ENCODE peak calls at places on chromosome 15, in seven cellular contexts. X, U, I, Z, Q, L and H are unnamed samples.

GRCh38 chr15:81642451-81642990 is 268.5 kb upstream of the TMC3 start:
- DNase-seq in X (no peak), U (no peak), I (no peak), Z (peak; percentile 97), Q (no peak), L (no peak), H (no peak)

GRCh38 chr15:73959012-73959581 is 32.8 kb downstream of the LOXL1 start:
- DNase-seq in X (peak; percentile 72), U (no peak), I (no peak), Z (no peak), Q (peak; percentile 9), L (no peak), H (no peak)

GRCh38 chr15:93359037-93359779 is 270.2 kb upstream of the RGMA start:
- DNase-seq in X (no peak), U (no peak), I (no peak), Z (no peak), Q (no peak), L (no peak), H (no peak)

GRCh38 chr15:85412956-85413854 is 32.8 kb downstream of the AKAP13 start:
- DNase-seq in X (peak; percentile 88), U (peak; percentile 41), I (peak; percentile 65), Z (peak; percentile 95), Q (peak; percentile 72), L (peak; percentile 96), H (peak; percentile 54)

GRCh38 chr15:70701891-70702568 is 61.3 kb downstream of the UACA start:
- DNase-seq in X (no peak), U (no peak), I (no peak), Z (peak; percentile 76), Q (no peak), L (no peak), H (no peak)

GRCh38 chr15:29774900-29775299 is 47.4 kb downstream of the TJP1 start:
- DNase-seq in X (no peak), U (no peak), I (no peak), Z (peak; percentile 86), Q (no peak), L (no peak), H (no peak)

GRCh38 chr15:53196235-53196634 is 406.1 kb upstream of the ONECUT1 start:
- DNase-seq in X (no peak), U (no peak), I (no peak), Z (no peak), Q (no peak), L (no peak), H (no peak)

GRCh38 chr15:37020852-37021251 is 79.5 kb downstream of the MEIS2 start:
- DNase-seq in X (no peak), U (no peak), I (no peak), Z (no peak), Q (no peak), L (no peak), H (no peak)

GRCh38 chr15:71329509-71330260 is 214.4 kb downstream of the THSD4 start:
- DNase-seq in X (no peak), U (peak; percentile 50), I (no peak), Z (peak; percentile 46), Q (peak; percentile 69), L (no peak), H (peak; percentile 50)

GRCh38 chr15:43361313-43361903 is 9.4 kb downstream of the ZSCAN29 start:
- DNase-seq in X (no peak), U (no peak), I (no peak), Z (no peak), Q (no peak), L (no peak), H (no peak)

GRCh38 chr15:60541784-60542617 is 63.1 kb upstream of the ICE2 start:
- DNase-seq in X (no peak), U (no peak), I (no peak), Z (no peak), Q (no peak), L (no peak), H (no peak)

GRCh38 chr15:60479361-60479684 is 381 bp upstream of the ICE2 start:
- DNase-seq in X (no peak), U (no peak), I (no peak), Z (no peak), Q (no peak), L (no peak), H (no peak)

GRCh38 chr15:70815604-70816003 is 38.4 kb downstream of the LARP6 start:
- DNase-seq in X (no peak), U (no peak), I (no peak), Z (peak; percentile 46), Q (no peak), L (no peak), H (no peak)

GRCh38 chr15:52857937-52858336 is 67.8 kb upstream of the ONECUT1 start:
- DNase-seq in X (no peak), U (no peak), I (no peak), Z (peak; percentile 2), Q (no peak), L (no peak), H (no peak)

GRCh38 chr15:59917504-59918157 is 86.5 kb upstream of the FOXB1 start:
- DNase-seq in X (peak; percentile 78), U (no peak), I (peak; percentile 72), Z (peak; percentile 10), Q (peak; percentile 53), L (peak; percentile 8), H (peak; percentile 21)

GRCh38 chr15:47409038-47409437 is 308.3 kb upstream of the SEMA6D start:
- DNase-seq in X (no peak), U (no peak), I (no peak), Z (no peak), Q (no peak), L (no peak), H (no peak)

GRCh38 chr15:87977907-87978306 is 278.6 kb downstream of the NTRK3 start:
- DNase-seq in X (no peak), U (no peak), I (no peak), Z (no peak), Q (no peak), L (no peak), H (no peak)

GRCh38 chr15:78308422-78309021 is 9.1 kb upstream of the SKIC8 start:
- DNase-seq in X (peak; percentile 83), U (no peak), I (peak; percentile 79), Z (peak; percentile 58), Q (peak; percentile 60), L (no peak), H (no peak)

GRCh38 chr15:81923561-81924350 is 122.1 kb downstream of the MEX3B start:
- DNase-seq in X (no peak), U (no peak), I (no peak), Z (peak; percentile 52), Q (no peak), L (no peak), H (no peak)

GRCh38 chr15:86916671-86917450 is 837.2 kb downstream of the AGBL1 start:
- DNase-seq in X (no peak), U (no peak), I (no peak), Z (no peak), Q (no peak), L (no peak), H (no peak)

GRCh38 chr15:31297880-31298456 is 28.7 kb upstream of the KLF13 start:
- DNase-seq in X (peak; percentile 57), U (no peak), I (peak; percentile 69), Z (no peak), Q (no peak), L (no peak), H (no peak)

GRCh38 chr15:31297221-31297879 is 29.3 kb upstream of the KLF13 start:
- DNase-seq in X (peak; percentile 60), U (no peak), I (no peak), Z (no peak), Q (no peak), L (no peak), H (no peak)

GRCh38 chr15:31298707-31299172 is 27.9 kb upstream of the KLF13 start:
- DNase-seq in X (peak; percentile 41), U (no peak), I (peak; percentile 17), Z (no peak), Q (no peak), L (no peak), H (no peak)

GRCh38 chr15:31295660-31296059 is 31.0 kb upstream of the KLF13 start:
- DNase-seq in X (peak; percentile 64), U (no peak), I (peak; percentile 8), Z (no peak), Q (no peak), L (no peak), H (no peak)

GRCh38 chr15:31296304-31297220 is 30.1 kb upstream of the KLF13 start:
- DNase-seq in X (peak; percentile 66), U (no peak), I (peak; percentile 91), Z (no peak), Q (no peak), L (no peak), H (no peak)
- TF ChIP-seq POLR2A in X (no peak), U (no peak), I (no peak), Z (no peak), Q (no peak), L (no peak), H (no peak)

DNA sequence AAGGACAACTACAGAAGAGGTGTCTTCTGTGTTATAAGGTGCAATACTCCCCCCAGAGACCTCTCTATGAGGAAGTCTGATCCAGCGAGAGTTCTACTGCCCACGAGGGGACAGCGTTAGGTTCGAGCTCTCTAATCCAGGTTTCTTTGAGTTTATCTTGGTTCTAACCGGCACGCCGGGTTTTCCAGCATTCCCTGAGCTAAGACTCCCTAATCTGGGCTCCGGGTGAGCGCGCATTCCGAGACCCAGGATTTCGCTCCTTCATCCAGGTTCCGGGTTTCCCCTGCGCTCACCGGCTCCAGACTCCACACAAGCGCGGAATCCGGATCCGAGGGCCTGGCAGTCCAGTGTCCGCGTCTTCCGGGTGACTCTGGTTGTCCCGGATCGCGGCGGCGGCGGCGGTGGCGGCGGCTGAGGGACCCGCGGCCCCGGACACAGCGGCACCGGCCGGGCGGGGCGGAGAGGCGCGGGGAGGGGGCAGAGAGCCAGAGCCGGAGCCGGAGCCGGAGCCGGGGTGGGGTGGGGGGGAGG is at the start of gene ZNF609:
- DNase-seq in X (peak; percentile 96), U (peak; percentile 97), I (peak; percentile 94), Z (peak; percentile 94), Q (peak; percentile 90), L (no peak), H (peak; percentile 68)
- TF ChIP-seq POLR2A in X (no peak), U (peak; percentile 17), I (no peak), Z (peak; percentile 34), Q (peak; percentile 73), L (peak; percentile 72), H (peak; percentile 57)

GRCh38 chr15:69298697-69299441 is at the start of gene PAQR5:
- DNase-seq in X (no peak), U (no peak), I (peak; percentile 68), Z (no peak), Q (peak; percentile 50), L (no peak), H (peak; percentile 57)
- TF ChIP-seq POLR2A in X (no peak), U (no peak), I (no peak), Z (no peak), Q (peak; percentile 61), L (no peak), H (no peak)

DNA sequence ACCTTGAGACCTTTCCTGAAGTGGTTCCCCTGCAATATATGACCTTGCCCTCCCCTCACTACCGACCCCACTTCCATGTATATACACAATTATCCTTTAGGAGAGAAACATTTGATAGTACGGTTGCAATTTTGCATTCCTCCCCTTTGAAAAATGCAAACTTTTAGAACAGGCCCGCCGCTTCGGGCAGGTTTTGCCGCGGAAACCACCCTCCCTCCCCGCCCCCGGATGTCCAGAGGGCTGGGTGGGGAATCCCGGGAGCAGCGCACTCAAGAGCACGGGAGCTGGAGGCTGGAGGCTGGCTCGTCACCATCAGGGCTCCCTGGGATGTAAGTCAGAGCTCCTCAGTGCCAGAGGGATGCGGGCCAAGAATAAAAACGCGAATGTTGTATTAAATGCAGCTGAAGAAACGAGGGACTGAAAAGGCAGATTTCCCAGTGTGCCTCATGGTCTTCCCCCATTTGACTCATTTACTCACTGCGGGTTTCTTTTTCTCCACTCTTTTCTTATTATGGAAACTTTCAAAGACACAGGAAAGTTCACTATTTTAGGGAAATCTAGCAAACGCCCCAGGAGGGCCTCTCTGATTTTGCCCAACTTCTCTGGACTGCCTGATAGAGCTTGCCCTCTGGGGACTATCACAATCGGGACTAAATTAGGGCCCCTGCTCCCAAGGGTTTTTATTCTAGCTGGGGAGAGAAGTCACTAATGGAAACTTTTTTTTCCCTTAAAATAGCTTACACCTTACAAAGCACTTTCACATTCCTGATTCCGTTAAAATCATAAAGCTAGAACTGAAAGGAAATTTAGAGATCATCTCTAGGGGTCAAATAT is 2.9 kb upstream of the USP3 start:
- DNase-seq in X (peak; percentile 90), U (peak; percentile 87), I (peak; percentile 80), Z (peak; percentile 97), Q (peak; percentile 85), L (no peak), H (no peak)
- TF ChIP-seq POLR2A in X (no peak), U (no peak), I (no peak), Z (no peak), Q (peak; percentile 43), L (peak; percentile 59), H (no peak)